ENCODE peak calls at places on chromosomes 11 and 22, in six cellular contexts. One of them, this sample, is unnamed.

GRCh38 chr22:28034760-28035401 is 115.8 kb upstream of the PITPNB start:
- DNase-seq in NCI-H1092: peak
- DNase-seq in NCI-H2081: peak
- DNase-seq in B cell: no peak
- DNase-seq in globus pallidus: peak
- DNase-seq in posterior cingulate gyrus: peak
- DNase-seq in this sample: peak

GRCh38 chr11:132519226-132519860 is 1013.0 kb downstream of the OPCML start:
- DNase-seq in NCI-H1092: no peak
- DNase-seq in NCI-H2081: no peak
- DNase-seq in B cell: no peak
- DNase-seq in globus pallidus: no peak
- DNase-seq in posterior cingulate gyrus: peak
- DNase-seq in this sample: no peak

GRCh38 chr11:66136752-66137123 is 66.7 kb downstream of the PACS1 start:
- DNase-seq in NCI-H1092: no peak
- DNase-seq in NCI-H2081: no peak
- DNase-seq in B cell: no peak
- DNase-seq in globus pallidus: no peak
- DNase-seq in posterior cingulate gyrus: no peak
- DNase-seq in this sample: no peak

GRCh38 chr11:72842644-72843330 is 28.6 kb downstream of the ATG16L2 start:
- DNase-seq in NCI-H1092: no peak
- DNase-seq in NCI-H2081: no peak
- DNase-seq in B cell: peak
- DNase-seq in globus pallidus: no peak
- DNase-seq in posterior cingulate gyrus: no peak
- DNase-seq in this sample: no peak

GRCh38 chr11:71186861-71187260 is 65.5 kb downstream of the SHANK2 start:
- DNase-seq in NCI-H1092: no peak
- DNase-seq in NCI-H2081: no peak
- DNase-seq in B cell: no peak
- DNase-seq in globus pallidus: no peak
- DNase-seq in posterior cingulate gyrus: peak
- DNase-seq in this sample: no peak

GRCh38 chr11:115471367-115471766 is 32.8 kb downstream of the CADM1 start:
- DNase-seq in NCI-H1092: no peak
- DNase-seq in NCI-H2081: no peak
- DNase-seq in B cell: no peak
- DNase-seq in globus pallidus: no peak
- DNase-seq in posterior cingulate gyrus: peak
- DNase-seq in this sample: no peak

GRCh38 chr22:32106930-32107329 is 52.2 kb downstream of the C22orf42 start:
- DNase-seq in NCI-H1092: no peak
- DNase-seq in NCI-H2081: no peak
- DNase-seq in B cell: no peak
- DNase-seq in globus pallidus: no peak
- DNase-seq in posterior cingulate gyrus: no peak
- DNase-seq in this sample: peak

GRCh38 chr11:119236490-119236889 is 30.4 kb downstream of the CBL start:
- DNase-seq in NCI-H1092: no peak
- DNase-seq in NCI-H2081: no peak
- DNase-seq in B cell: no peak
- DNase-seq in globus pallidus: no peak
- DNase-seq in posterior cingulate gyrus: no peak
- DNase-seq in this sample: no peak

GRCh38 chr22:45805413-45805812 is 133.8 kb downstream of the ATXN10 start:
- DNase-seq in NCI-H1092: no peak
- DNase-seq in NCI-H2081: no peak
- DNase-seq in B cell: no peak
- DNase-seq in globus pallidus: no peak
- DNase-seq in posterior cingulate gyrus: no peak
- DNase-seq in this sample: no peak

GRCh38 chr11:110376711-110377324 is 52.9 kb upstream of the FDX1 start:
- DNase-seq in NCI-H1092: peak
- DNase-seq in NCI-H2081: peak
- DNase-seq in B cell: no peak
- DNase-seq in globus pallidus: peak
- DNase-seq in posterior cingulate gyrus: no peak
- DNase-seq in this sample: peak

GRCh38 chr22:29081499-29082236 is 8.8 kb downstream of the KREMEN1 start:
- DNase-seq in NCI-H1092: no peak
- DNase-seq in NCI-H2081: no peak
- DNase-seq in B cell: no peak
- DNase-seq in globus pallidus: no peak
- DNase-seq in posterior cingulate gyrus: no peak
- DNase-seq in this sample: no peak

GRCh38 chr22:49046546-49047305 is 780.9 kb downstream of the BRD1 start:
- DNase-seq in NCI-H1092: no peak
- DNase-seq in NCI-H2081: peak
- DNase-seq in B cell: peak
- DNase-seq in globus pallidus: peak
- DNase-seq in posterior cingulate gyrus: peak
- DNase-seq in this sample: peak

GRCh38 chr11:7889985-7890384 is 41.1 kb downstream of the OR10A6 start:
- DNase-seq in NCI-H1092: no peak
- DNase-seq in NCI-H2081: no peak
- DNase-seq in B cell: no peak
- DNase-seq in globus pallidus: no peak
- DNase-seq in posterior cingulate gyrus: no peak
- DNase-seq in this sample: no peak

GRCh38 chr22:48579035-48579914 is 1248.4 kb downstream of the BRD1 start:
- DNase-seq in NCI-H1092: no peak
- DNase-seq in NCI-H2081: no peak
- DNase-seq in B cell: no peak
- DNase-seq in globus pallidus: no peak
- DNase-seq in posterior cingulate gyrus: peak
- DNase-seq in this sample: no peak

GRCh38 chr11:74449369-74449931 is 17.9 kb downstream of the KCNE3 start:
- DNase-seq in NCI-H1092: peak
- DNase-seq in NCI-H2081: peak
- DNase-seq in B cell: peak
- DNase-seq in globus pallidus: peak
- DNase-seq in posterior cingulate gyrus: no peak
- DNase-seq in this sample: peak

GRCh38 chr22:49564666-49565515 is 262.8 kb downstream of the BRD1 start:
- DNase-seq in NCI-H1092: no peak
- DNase-seq in NCI-H2081: no peak
- DNase-seq in B cell: no peak
- DNase-seq in globus pallidus: no peak
- DNase-seq in posterior cingulate gyrus: peak
- DNase-seq in this sample: no peak

GRCh38 chr22:33969052-33969451 is 48.8 kb upstream of the LARGE1 start:
- DNase-seq in NCI-H1092: no peak
- DNase-seq in NCI-H2081: no peak
- DNase-seq in B cell: no peak
- DNase-seq in globus pallidus: no peak
- DNase-seq in posterior cingulate gyrus: no peak
- DNase-seq in this sample: no peak

GRCh38 chr22:47200273-47201051 is 438.0 kb downstream of the TBC1D22A start:
- DNase-seq in NCI-H1092: no peak
- DNase-seq in NCI-H2081: no peak
- DNase-seq in B cell: no peak
- DNase-seq in globus pallidus: no peak
- DNase-seq in posterior cingulate gyrus: peak
- DNase-seq in this sample: no peak

GRCh38 chr22:41479671-41480396 is 10.9 kb downstream of the ACO2 start:
- DNase-seq in NCI-H1092: no peak
- DNase-seq in NCI-H2081: no peak
- DNase-seq in B cell: no peak
- DNase-seq in globus pallidus: peak
- DNase-seq in posterior cingulate gyrus: peak
- DNase-seq in this sample: no peak

GRCh38 chr22:43110444-43110926 is at the start of gene BIK:
- DNase-seq in NCI-H1092: no peak
- DNase-seq in NCI-H2081: peak
- DNase-seq in B cell: peak
- DNase-seq in globus pallidus: peak
- DNase-seq in posterior cingulate gyrus: no peak
- DNase-seq in this sample: peak

GRCh38 chr11:73233211-73233610 is 15.1 kb downstream of the P2RY2 start:
- DNase-seq in NCI-H1092: no peak
- DNase-seq in NCI-H2081: no peak
- DNase-seq in B cell: peak
- DNase-seq in globus pallidus: no peak
- DNase-seq in posterior cingulate gyrus: no peak
- DNase-seq in this sample: no peak

GRCh38 chr11:63793163-63793562 is 20.1 kb upstream of the SPINDOC start:
- DNase-seq in NCI-H1092: no peak
- DNase-seq in NCI-H2081: no peak
- DNase-seq in B cell: no peak
- DNase-seq in globus pallidus: no peak
- DNase-seq in posterior cingulate gyrus: no peak
- DNase-seq in this sample: no peak

GRCh38 chr22:47448231-47449035 is 686.0 kb downstream of the TBC1D22A start:
- DNase-seq in NCI-H1092: no peak
- DNase-seq in NCI-H2081: no peak
- DNase-seq in B cell: no peak
- DNase-seq in globus pallidus: no peak
- DNase-seq in posterior cingulate gyrus: no peak
- DNase-seq in this sample: no peak

GRCh38 chr11:83033972-83034672 is 37.6 kb downstream of the RAB30 start:
- DNase-seq in NCI-H1092: no peak
- DNase-seq in NCI-H2081: no peak
- DNase-seq in B cell: no peak
- DNase-seq in globus pallidus: peak
- DNase-seq in posterior cingulate gyrus: peak
- DNase-seq in this sample: no peak